ENCODE peak calls at places on chromosomes 13 and 19, in ten cellular contexts. One of them, this sample, is unnamed.

GRCh38 chr13:111503905-111504695 is 183.7 kb downstream of the TEX29 start:
- DNase-seq in fibroblast of the aortic adventitia: no peak
- DNase-seq in AG09309: no peak
- DNase-seq in psoas muscle: no peak
- DNase-seq in heart left ventricle: no peak
- DNase-seq in HFF-Myc: no peak
- DNase-seq in CD8-positive, alpha-beta T cell: no peak
- DNase-seq in cardiac muscle cell: no peak
- DNase-seq in A549: no peak
- DNase-seq in dorsolateral prefrontal cortex: peak; percentile 46
- DNase-seq in this sample: no peak

GRCh38 chr13:44448875-44449274 is 75.3 kb downstream of the SERP2 start:
- DNase-seq in fibroblast of the aortic adventitia: no peak
- DNase-seq in AG09309: no peak
- DNase-seq in psoas muscle: no peak
- DNase-seq in heart left ventricle: no peak
- DNase-seq in HFF-Myc: no peak
- DNase-seq in CD8-positive, alpha-beta T cell: no peak
- DNase-seq in cardiac muscle cell: no peak
- DNase-seq in A549: no peak
- DNase-seq in dorsolateral prefrontal cortex: no peak
- DNase-seq in this sample: no peak

GRCh38 chr13:46476174-46476573 is 76.8 kb upstream of the LRCH1 start:
- DNase-seq in fibroblast of the aortic adventitia: peak; percentile 34
- DNase-seq in AG09309: no peak
- DNase-seq in psoas muscle: no peak
- DNase-seq in heart left ventricle: no peak
- DNase-seq in HFF-Myc: no peak
- DNase-seq in CD8-positive, alpha-beta T cell: no peak
- DNase-seq in cardiac muscle cell: no peak
- DNase-seq in A549: no peak
- DNase-seq in dorsolateral prefrontal cortex: no peak
- DNase-seq in this sample: no peak

GRCh38 chr13:43264460-43264859 is 241.1 kb downstream of the DNAJC15 start:
- DNase-seq in fibroblast of the aortic adventitia: no peak
- DNase-seq in AG09309: no peak
- DNase-seq in psoas muscle: no peak
- DNase-seq in heart left ventricle: no peak
- DNase-seq in HFF-Myc: no peak
- DNase-seq in CD8-positive, alpha-beta T cell: no peak
- DNase-seq in cardiac muscle cell: no peak
- DNase-seq in A549: no peak
- DNase-seq in dorsolateral prefrontal cortex: no peak
- DNase-seq in this sample: no peak

GRCh38 chr19:10517361-10517759 is at the start of gene S1PR5:
- DNase-seq in fibroblast of the aortic adventitia: no peak
- DNase-seq in AG09309: no peak
- DNase-seq in psoas muscle: no peak
- DNase-seq in heart left ventricle: peak; percentile 38
- DNase-seq in HFF-Myc: no peak
- DNase-seq in CD8-positive, alpha-beta T cell: peak; percentile 32
- DNase-seq in cardiac muscle cell: peak; percentile 38
- DNase-seq in A549: peak; percentile 35
- DNase-seq in dorsolateral prefrontal cortex: peak; percentile 87
- DNase-seq in this sample: no peak

GRCh38 chr19:38335949-38336637 is 463 bp downstream of the CATSPERG start:
- DNase-seq in fibroblast of the aortic adventitia: peak; percentile 92
- DNase-seq in AG09309: peak; percentile 64
- DNase-seq in psoas muscle: peak; percentile 97
- DNase-seq in heart left ventricle: peak; percentile 98
- DNase-seq in HFF-Myc: peak; percentile 78
- DNase-seq in CD8-positive, alpha-beta T cell: peak; percentile 96
- DNase-seq in cardiac muscle cell: peak; percentile 97
- DNase-seq in A549: peak; percentile 99
- DNase-seq in dorsolateral prefrontal cortex: peak; percentile 95
- DNase-seq in this sample: peak; percentile 85

GRCh38 chr13:30338331-30338851 is 31.0 kb upstream of the KATNAL1 start:
- DNase-seq in fibroblast of the aortic adventitia: peak; percentile 41
- DNase-seq in AG09309: no peak
- DNase-seq in psoas muscle: no peak
- DNase-seq in heart left ventricle: no peak
- DNase-seq in HFF-Myc: no peak
- DNase-seq in CD8-positive, alpha-beta T cell: no peak
- DNase-seq in cardiac muscle cell: no peak
- DNase-seq in A549: no peak
- DNase-seq in dorsolateral prefrontal cortex: no peak
- DNase-seq in this sample: no peak

GRCh38 chr19:49116544-49116943 is 2.4 kb downstream of the LIN7B start:
- DNase-seq in fibroblast of the aortic adventitia: no peak
- DNase-seq in AG09309: no peak
- DNase-seq in psoas muscle: no peak
- DNase-seq in heart left ventricle: no peak
- DNase-seq in HFF-Myc: no peak
- DNase-seq in CD8-positive, alpha-beta T cell: no peak
- DNase-seq in cardiac muscle cell: no peak
- DNase-seq in A549: no peak
- DNase-seq in dorsolateral prefrontal cortex: no peak
- DNase-seq in this sample: no peak

GRCh38 chr13:46403851-46404731 is 17.0 kb upstream of the RUBCNL start:
- DNase-seq in fibroblast of the aortic adventitia: no peak
- DNase-seq in AG09309: no peak
- DNase-seq in psoas muscle: no peak
- DNase-seq in heart left ventricle: peak; percentile 26
- DNase-seq in HFF-Myc: no peak
- DNase-seq in CD8-positive, alpha-beta T cell: no peak
- DNase-seq in cardiac muscle cell: no peak
- DNase-seq in A549: no peak
- DNase-seq in dorsolateral prefrontal cortex: no peak
- DNase-seq in this sample: no peak

GRCh38 chr19:19820774-19821315 is 705 bp downstream of the ZNF506 start:
- DNase-seq in fibroblast of the aortic adventitia: peak; percentile 0
- DNase-seq in AG09309: no peak
- DNase-seq in psoas muscle: no peak
- DNase-seq in heart left ventricle: no peak
- DNase-seq in HFF-Myc: no peak
- DNase-seq in CD8-positive, alpha-beta T cell: no peak
- DNase-seq in cardiac muscle cell: peak; percentile 1
- DNase-seq in A549: no peak
- DNase-seq in dorsolateral prefrontal cortex: no peak
- DNase-seq in this sample: no peak

GRCh38 chr13:70339738-70340137 is 231.5 kb upstream of the KLHL1 start:
- DNase-seq in fibroblast of the aortic adventitia: no peak
- DNase-seq in AG09309: no peak
- DNase-seq in psoas muscle: peak; percentile 15
- DNase-seq in heart left ventricle: no peak
- DNase-seq in HFF-Myc: no peak
- DNase-seq in CD8-positive, alpha-beta T cell: no peak
- DNase-seq in cardiac muscle cell: peak; percentile 34
- DNase-seq in A549: peak; percentile 32
- DNase-seq in dorsolateral prefrontal cortex: no peak
- DNase-seq in this sample: no peak

GRCh38 chr19:8334458-8335342 is 8.4 kb downstream of the KANK3 start:
- DNase-seq in fibroblast of the aortic adventitia: peak; percentile 43
- DNase-seq in AG09309: no peak
- DNase-seq in psoas muscle: peak; percentile 56
- DNase-seq in heart left ventricle: peak; percentile 53
- DNase-seq in HFF-Myc: no peak
- DNase-seq in CD8-positive, alpha-beta T cell: no peak
- DNase-seq in cardiac muscle cell: peak; percentile 72
- DNase-seq in A549: peak; percentile 84
- DNase-seq in dorsolateral prefrontal cortex: no peak
- DNase-seq in this sample: peak; percentile 64

GRCh38 chr19:6278740-6279619 is 795 bp downstream of the MLLT1 start:
- DNase-seq in fibroblast of the aortic adventitia: no peak
- DNase-seq in AG09309: no peak
- DNase-seq in psoas muscle: peak; percentile 65
- DNase-seq in heart left ventricle: no peak
- DNase-seq in HFF-Myc: no peak
- DNase-seq in CD8-positive, alpha-beta T cell: no peak
- DNase-seq in cardiac muscle cell: no peak
- DNase-seq in A549: no peak
- DNase-seq in dorsolateral prefrontal cortex: no peak
- DNase-seq in this sample: no peak

GRCh38 chr19:4359627-4360000 is 16.3 kb downstream of the MPND start:
- DNase-seq in fibroblast of the aortic adventitia: no peak
- DNase-seq in AG09309: no peak
- DNase-seq in psoas muscle: no peak
- DNase-seq in heart left ventricle: no peak
- DNase-seq in HFF-Myc: no peak
- DNase-seq in CD8-positive, alpha-beta T cell: no peak
- DNase-seq in cardiac muscle cell: no peak
- DNase-seq in A549: no peak
- DNase-seq in dorsolateral prefrontal cortex: no peak
- DNase-seq in this sample: no peak

GRCh38 chr13:89490661-89491060 is 1819.5 kb downstream of the SLITRK5 start:
- DNase-seq in fibroblast of the aortic adventitia: no peak
- DNase-seq in AG09309: no peak
- DNase-seq in psoas muscle: no peak
- DNase-seq in heart left ventricle: no peak
- DNase-seq in HFF-Myc: no peak
- DNase-seq in CD8-positive, alpha-beta T cell: no peak
- DNase-seq in cardiac muscle cell: no peak
- DNase-seq in A549: no peak
- DNase-seq in dorsolateral prefrontal cortex: no peak
- DNase-seq in this sample: no peak

GRCh38 chr19:22260499-22260898 is 25.7 kb upstream of the ZNF729 start:
- DNase-seq in fibroblast of the aortic adventitia: no peak
- DNase-seq in AG09309: no peak
- DNase-seq in psoas muscle: no peak
- DNase-seq in heart left ventricle: no peak
- DNase-seq in HFF-Myc: no peak
- DNase-seq in CD8-positive, alpha-beta T cell: no peak
- DNase-seq in cardiac muscle cell: no peak
- DNase-seq in A549: no peak
- DNase-seq in dorsolateral prefrontal cortex: no peak
- DNase-seq in this sample: no peak

GRCh38 chr13:40189885-40190655 is 476.4 kb downstream of the FOXO1 start:
- DNase-seq in fibroblast of the aortic adventitia: peak; percentile 25
- DNase-seq in AG09309: no peak
- DNase-seq in psoas muscle: no peak
- DNase-seq in heart left ventricle: no peak
- DNase-seq in HFF-Myc: no peak
- DNase-seq in CD8-positive, alpha-beta T cell: no peak
- DNase-seq in cardiac muscle cell: no peak
- DNase-seq in A549: no peak
- DNase-seq in dorsolateral prefrontal cortex: peak; percentile 77
- DNase-seq in this sample: no peak

GRCh38 chr13:50842711-50843255 is 709 bp downstream of the DLEU7 start:
- DNase-seq in fibroblast of the aortic adventitia: no peak
- DNase-seq in AG09309: no peak
- DNase-seq in psoas muscle: peak; percentile 41
- DNase-seq in heart left ventricle: no peak
- DNase-seq in HFF-Myc: no peak
- DNase-seq in CD8-positive, alpha-beta T cell: no peak
- DNase-seq in cardiac muscle cell: no peak
- DNase-seq in A549: no peak
- DNase-seq in dorsolateral prefrontal cortex: no peak
- DNase-seq in this sample: no peak
- H3K4me3 ChIP-seq in fibroblast of the aortic adventitia: no peak overlapping the region
- H3K4me3 ChIP-seq in AG09309: no peak overlapping the region
- H3K4me3 ChIP-seq in psoas muscle: peak overlapping the region; percentile 55
- H3K4me3 ChIP-seq in heart left ventricle: peak overlapping the region; percentile 43
- H3K4me3 ChIP-seq in HFF-Myc: no peak overlapping the region
- H3K4me3 ChIP-seq in CD8-positive, alpha-beta T cell: no peak overlapping the region
- H3K4me3 ChIP-seq in cardiac muscle cell: peak overlapping the region; percentile 31
- H3K4me3 ChIP-seq in A549: no peak overlapping the region
- H3K4me3 ChIP-seq in dorsolateral prefrontal cortex: peak overlapping the region; percentile 70
- H3K4me3 ChIP-seq in this sample: no peak overlapping the region

GRCh38 chr13:107843281-107843680 is 372.1 kb downstream of the LIG4 start:
- DNase-seq in fibroblast of the aortic adventitia: no peak
- DNase-seq in AG09309: no peak
- DNase-seq in psoas muscle: no peak
- DNase-seq in heart left ventricle: no peak
- DNase-seq in HFF-Myc: no peak
- DNase-seq in CD8-positive, alpha-beta T cell: no peak
- DNase-seq in cardiac muscle cell: no peak
- DNase-seq in A549: no peak
- DNase-seq in dorsolateral prefrontal cortex: no peak
- DNase-seq in this sample: no peak
- TF ChIP-seq CTCF in fibroblast of the aortic adventitia: no peak
- TF ChIP-seq CTCF in AG09309: no peak
- TF ChIP-seq CTCF in psoas muscle: no peak
- TF ChIP-seq CTCF in heart left ventricle: no peak
- TF ChIP-seq CTCF in HFF-Myc: no peak
- TF ChIP-seq CTCF in CD8-positive, alpha-beta T cell: no peak
- TF ChIP-seq CTCF in cardiac muscle cell: no peak
- TF ChIP-seq CTCF in A549: no peak
- TF ChIP-seq CTCF in dorsolateral prefrontal cortex: no peak
- TF ChIP-seq CTCF in this sample: no peak

GRCh38 chr19:1447944-1448343 is 2.0 kb upstream of the APC2 start:
- DNase-seq in fibroblast of the aortic adventitia: no peak
- DNase-seq in AG09309: no peak
- DNase-seq in psoas muscle: no peak
- DNase-seq in heart left ventricle: no peak
- DNase-seq in HFF-Myc: no peak
- DNase-seq in CD8-positive, alpha-beta T cell: no peak
- DNase-seq in cardiac muscle cell: no peak
- DNase-seq in A549: no peak
- DNase-seq in dorsolateral prefrontal cortex: no peak
- DNase-seq in this sample: no peak

GRCh38 chr19:1445932-1446712 is 3.8 kb upstream of the APC2 start:
- DNase-seq in fibroblast of the aortic adventitia: no peak
- DNase-seq in AG09309: no peak
- DNase-seq in psoas muscle: no peak
- DNase-seq in heart left ventricle: peak; percentile 25
- DNase-seq in HFF-Myc: no peak
- DNase-seq in CD8-positive, alpha-beta T cell: no peak
- DNase-seq in cardiac muscle cell: peak; percentile 74
- DNase-seq in A549: peak; percentile 52
- DNase-seq in dorsolateral prefrontal cortex: no peak
- DNase-seq in this sample: no peak

GRCh38 chr19:1445185-1445931 is 4.6 kb upstream of the APC2 start:
- DNase-seq in fibroblast of the aortic adventitia: peak; percentile 30
- DNase-seq in AG09309: no peak
- DNase-seq in psoas muscle: peak; percentile 85
- DNase-seq in heart left ventricle: peak; percentile 60
- DNase-seq in HFF-Myc: no peak
- DNase-seq in CD8-positive, alpha-beta T cell: peak; percentile 78
- DNase-seq in cardiac muscle cell: peak; percentile 78
- DNase-seq in A549: peak; percentile 84
- DNase-seq in dorsolateral prefrontal cortex: peak; percentile 69
- DNase-seq in this sample: no peak

GRCh38 chr19:1447565-1447903 is 2.4 kb upstream of the APC2 start:
- DNase-seq in fibroblast of the aortic adventitia: no peak
- DNase-seq in AG09309: no peak
- DNase-seq in psoas muscle: no peak
- DNase-seq in heart left ventricle: no peak
- DNase-seq in HFF-Myc: no peak
- DNase-seq in CD8-positive, alpha-beta T cell: no peak
- DNase-seq in cardiac muscle cell: no peak
- DNase-seq in A549: no peak
- DNase-seq in dorsolateral prefrontal cortex: no peak
- DNase-seq in this sample: no peak

GRCh38 chr19:1446713-1447564 is 3.0 kb upstream of the APC2 start:
- DNase-seq in fibroblast of the aortic adventitia: no peak
- DNase-seq in AG09309: no peak
- DNase-seq in psoas muscle: no peak
- DNase-seq in heart left ventricle: peak; percentile 26
- DNase-seq in HFF-Myc: no peak
- DNase-seq in CD8-positive, alpha-beta T cell: peak; percentile 24
- DNase-seq in cardiac muscle cell: peak; percentile 71
- DNase-seq in A549: no peak
- DNase-seq in dorsolateral prefrontal cortex: no peak
- DNase-seq in this sample: no peak
- H3K4me3 ChIP-seq in fibroblast of the aortic adventitia: no peak overlapping the region
- H3K4me3 ChIP-seq in AG09309: no peak overlapping the region
- H3K4me3 ChIP-seq in psoas muscle: peak overlapping the region; percentile 53
- H3K4me3 ChIP-seq in heart left ventricle: no peak overlapping the region
- H3K4me3 ChIP-seq in HFF-Myc: no peak overlapping the region
- H3K4me3 ChIP-seq in CD8-positive, alpha-beta T cell: no peak overlapping the region
- H3K4me3 ChIP-seq in cardiac muscle cell: peak overlapping the region; percentile 53
- H3K4me3 ChIP-seq in A549: peak overlapping the region; percentile 63
- H3K4me3 ChIP-seq in dorsolateral prefrontal cortex: peak overlapping the region; percentile 68
- H3K4me3 ChIP-seq in this sample: no peak overlapping the region

GRCh38 chr19:17725422-17726078 is 6.3 kb downstream of the MAP1S start:
- DNase-seq in fibroblast of the aortic adventitia: no peak
- DNase-seq in AG09309: no peak
- DNase-seq in psoas muscle: no peak
- DNase-seq in heart left ventricle: no peak
- DNase-seq in HFF-Myc: no peak
- DNase-seq in CD8-positive, alpha-beta T cell: peak; percentile 22
- DNase-seq in cardiac muscle cell: no peak
- DNase-seq in A549: no peak
- DNase-seq in dorsolateral prefrontal cortex: no peak
- DNase-seq in this sample: no peak
- TF ChIP-seq CTCF in fibroblast of the aortic adventitia: peak; percentile 20
- TF ChIP-seq CTCF in AG09309: peak; percentile 24
- TF ChIP-seq CTCF in psoas muscle: no peak
- TF ChIP-seq CTCF in heart left ventricle: peak; percentile 23
- TF ChIP-seq CTCF in HFF-Myc: peak; percentile 41
- TF ChIP-seq CTCF in CD8-positive, alpha-beta T cell: no peak
- TF ChIP-seq CTCF in cardiac muscle cell: peak; percentile 39
- TF ChIP-seq CTCF in A549: peak; percentile 23
- TF ChIP-seq CTCF in dorsolateral prefrontal cortex: peak; percentile 43
- TF ChIP-seq CTCF in this sample: peak; percentile 33